ENCODE peak calls at places on chromosomes 7 and 10, in nine cellular contexts. N, E, B, M, Z, F, D, Q and I are unnamed samples.

GRCh38 chr7:100171087-100171681 is 2.8 kb upstream of the GAL3ST4 start:
- DNase-seq in M (no peak), N (no peak), Z (no peak), Q (peak; percentile 85), D (no peak), F (peak; percentile 88), B (no peak), E (peak; percentile 86), I (no peak)

GRCh38 chr7:19051767-19052375 is 65.6 kb downstream of the TWIST1 start:
- DNase-seq in E (peak; percentile 71), F (no peak), N (no peak), Z (no peak), D (peak; percentile 4), B (peak; percentile 42), Q (no peak), M (peak; percentile 31), I (no peak)

GRCh38 chr10:11775412-11775811 is 33.2 kb downstream of the ECHDC3 start:
- DNase-seq in B (no peak), E (no peak), N (no peak), F (no peak), Z (no peak), M (no peak), D (no peak), Q (no peak), I (no peak)

GRCh38 chr10:43775379-43775778 is 126.7 kb upstream of the ZNF32 start:
- DNase-seq in Q (no peak), E (no peak), F (no peak), M (no peak), Z (no peak), N (no peak), B (no peak), D (no peak), I (no peak)

GRCh38 chr7:67631496-67631895 is 634.9 kb downstream of the TYW1 start:
- DNase-seq in F (no peak), B (no peak), D (no peak), Q (no peak), N (no peak), E (no peak), M (no peak), Z (no peak), I (no peak)

GRCh38 chr7:81339946-81340345 is 421.1 kb upstream of the SEMA3C start:
- DNase-seq in M (no peak), B (no peak), F (no peak), D (no peak), Z (no peak), Q (no peak), N (no peak), E (no peak), I (no peak)

GRCh38 chr10:102120987-102121738 is 995 bp upstream of the LDB1 start:
- DNase-seq in M (no peak), D (no peak), E (peak; percentile 98), B (no peak), Q (peak; percentile 84), Z (no peak), N (no peak), F (peak; percentile 69), I (peak; percentile 96)

GRCh38 chr10:12844796-12845524 is 156.6 kb downstream of the CCDC3 start:
- DNase-seq in Z (no peak), F (no peak), M (peak; percentile 8), B (peak; percentile 98), D (no peak), E (no peak), N (peak; percentile 28), Q (no peak), I (peak; percentile 70)

GRCh38 chr10:110646417-110647135 is 2.4 kb downstream of the RBM20 start:
- DNase-seq in M (no peak), N (no peak), E (no peak), F (no peak), Q (no peak), D (no peak), B (no peak), Z (no peak), I (no peak)

GRCh38 chr10:22554481-22555182 is 159.7 kb downstream of the PIP4K2A start:
- DNase-seq in B (no peak), M (no peak), E (no peak), N (no peak), D (no peak), Z (no peak), F (peak; percentile 73), Q (no peak), I (peak; percentile 88)

GRCh38 chr7:44273681-44274622 is 51.4 kb downstream of the CAMK2B start:
- DNase-seq in D (no peak), F (peak; percentile 33), M (no peak), N (no peak), Z (no peak), E (no peak), B (no peak), Q (peak; percentile 50), I (no peak)

GRCh38 chr7:64887756-64888508 is 15.1 kb upstream of the ZNF273 start:
- DNase-seq in E (peak; percentile 92), F (peak; percentile 33), D (no peak), Z (no peak), N (peak; percentile 77), Q (no peak), M (no peak), B (no peak), I (peak; percentile 63)

GRCh38 chr10:46516660-46517416 is 39.6 kb downstream of the GPRIN2 start:
- DNase-seq in N (peak; percentile 78), F (no peak), M (no peak), Z (no peak), E (no peak), B (peak; percentile 70), D (no peak), Q (peak; percentile 70), I (no peak)

GRCh38 chr10:82934429-82934828 is 1059.4 kb downstream of the NRG3 start:
- DNase-seq in E (peak; percentile 47), N (no peak), Q (no peak), Z (no peak), B (peak; percentile 19), M (no peak), D (no peak), F (no peak), I (no peak)

GRCh38 chr10:122140941-122141623 is 130.0 kb upstream of the BTBD16 start:
- DNase-seq in F (no peak), Z (no peak), D (peak; percentile 45), M (peak; percentile 73), Q (no peak), B (peak; percentile 97), E (no peak), N (peak; percentile 92), I (peak; percentile 97)

GRCh38 chr7:148905093-148905666 is 21.1 kb upstream of the EZH2 start:
- DNase-seq in B (no peak), M (no peak), Q (no peak), D (no peak), N (no peak), Z (no peak), F (no peak), E (peak; percentile 57), I (no peak)

GRCh38 chr10:44933117-44933450 is 21.9 kb downstream of the TMEM72 start:
- DNase-seq in M (no peak), E (no peak), N (no peak), Z (no peak), B (no peak), F (no peak), Q (no peak), D (no peak), I (peak; percentile 61)

GRCh38 chr10:44933922-44934321 is 22.8 kb downstream of the TMEM72 start:
- DNase-seq in D (no peak), M (no peak), E (no peak), Q (peak; percentile 8), Z (no peak), B (no peak), N (no peak), F (no peak), I (peak; percentile 38)

GRCh38 chr10:44933451-44933850 is 22.3 kb downstream of the TMEM72 start:
- DNase-seq in M (no peak), Z (no peak), N (no peak), E (no peak), D (no peak), Q (peak; percentile 58), F (no peak), B (no peak), I (peak; percentile 58)

GRCh38 chr10:44931621-44932337 is 20.6 kb downstream of the TMEM72 start:
- DNase-seq in B (no peak), F (no peak), E (no peak), N (no peak), Q (peak; percentile 69), M (no peak), D (no peak), Z (no peak), I (peak; percentile 61)

GRCh38 chr10:44932338-44933116 is 21.4 kb downstream of the TMEM72 start:
- DNase-seq in Q (peak; percentile 97), D (peak; percentile 68), Z (peak; percentile 53), F (peak; percentile 91), B (peak; percentile 76), M (peak; percentile 56), N (peak; percentile 93), E (peak; percentile 95), I (peak; percentile 93)
- TF ChIP-seq POLR2AphosphoS5 in Q (peak; percentile 73), D (no peak), Z (no peak), F (peak; percentile 42), B (no peak), M (no peak), N (no peak), E (no peak), I (no peak)

DNA sequence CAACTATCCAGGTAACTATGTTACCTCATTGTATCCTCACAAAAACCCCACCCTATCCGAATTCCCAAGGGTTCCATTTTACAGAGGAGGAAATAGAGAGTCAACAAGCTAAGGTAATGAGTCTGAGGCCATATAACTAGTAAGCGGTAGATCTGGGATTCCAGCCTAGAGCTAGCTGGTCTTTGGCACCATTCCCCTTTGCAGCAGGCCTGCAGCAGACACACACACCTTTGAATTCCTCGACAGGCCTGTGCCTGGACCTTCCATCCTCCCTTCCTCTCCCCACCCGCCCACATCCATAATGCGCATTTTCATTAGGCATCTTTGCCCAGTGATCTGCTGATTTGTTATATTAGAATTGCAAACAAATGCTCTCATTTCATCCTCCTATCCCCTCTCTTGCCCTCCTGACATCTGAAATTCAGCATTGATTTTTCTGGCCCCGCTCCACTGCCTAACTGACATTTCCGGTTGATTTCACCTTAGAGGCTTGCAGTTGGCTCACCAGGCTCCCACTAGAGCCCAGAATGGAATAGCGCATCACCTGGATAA is 129.5 kb downstream of the PLXNA4 start:
- DNase-seq in E (peak; percentile 40), M (no peak), F (no peak), B (no peak), Q (no peak), Z (no peak), N (no peak), D (no peak), I (no peak)
- H3K4me3 ChIP-seq in E (no peak overlapping the region), M (no peak overlapping the region), F (no peak overlapping the region), B (no peak overlapping the region), Q (no peak overlapping the region), Z (no peak overlapping the region), N (no peak overlapping the region), D (no peak overlapping the region), I (no peak overlapping the region)

GRCh38 chr7:50657341-50657873 is 92.2 kb upstream of the DDC start:
- DNase-seq in M (no peak), Z (no peak), N (no peak), Q (no peak), B (peak; percentile 61), E (no peak), D (no peak), F (no peak), I (peak; percentile 95)
- TF ChIP-seq CTCF in M (no peak), Z (no peak), N (peak; percentile 10), Q (no peak), B (no peak), E (no peak), D (no peak), F (peak; percentile 20), I (peak; percentile 29)

GRCh38 chr7:20796565-20796964 is 9.9 kb upstream of the SP8 start:
- DNase-seq in F (no peak), B (no peak), M (no peak), N (no peak), E (no peak), D (no peak), Q (no peak), Z (no peak), I (no peak)
- TF ChIP-seq POLR2AphosphoS5 in F (no peak), B (no peak), M (no peak), N (no peak), E (no peak), D (no peak), Q (no peak), Z (no peak), I (peak; percentile 55)